ENCODE peak calls at places on chromosomes 2 and 18, in five cellular contexts. M, W, B, L and F are unnamed samples.

GRCh38 chr2:148552675-148553331 is 91.7 kb upstream of the EPC2 start:
- DNase-seq in M (no peak), W (peak; percentile 18), B (no peak), L (no peak), F (no peak)

GRCh38 chr2:176685908-176686307 is 416.7 kb downstream of the MTX2 start:
- DNase-seq in M (peak; percentile 48), W (no peak), B (no peak), L (no peak), F (no peak)

GRCh38 chr2:39068290-39068689 is 52.6 kb downstream of the SOS1 start:
- DNase-seq in M (no peak), W (no peak), B (no peak), L (no peak), F (no peak)

GRCh38 chr2:102166189-102166845 is 20.5 kb upstream of the IL1RL2 start:
- DNase-seq in M (peak; percentile 76), W (no peak), B (no peak), L (no peak), F (peak; percentile 44)

GRCh38 chr2:66888791-66889631 is 454.1 kb downstream of the MEIS1 start:
- DNase-seq in M (peak; percentile 73), W (no peak), B (no peak), L (no peak), F (no peak)

GRCh38 chr2:189552991-189553404 is 27.6 kb downstream of the SLC40A1 start:
- DNase-seq in M (no peak), W (no peak), B (no peak), L (no peak), F (peak; percentile 7)

GRCh38 chr2:95231723-95232122 is 24.4 kb downstream of the ZNF892 start:
- DNase-seq in M (peak; percentile 55), W (peak; percentile 3), B (peak; percentile 59), L (peak; percentile 46), F (peak; percentile 50)

GRCh38 chr18:69908838-69909237 is 38.8 kb downstream of the CD226 start:
- DNase-seq in M (no peak), W (no peak), B (no peak), L (no peak), F (no peak)

GRCh38 chr2:191222952-191223351 is 22.3 kb upstream of the MYO1B start:
- DNase-seq in M (no peak), W (no peak), B (no peak), L (no peak), F (no peak)

GRCh38 chr18:3313685-3314084 is 51.8 kb downstream of the MYL12B start:
- DNase-seq in M (no peak), W (no peak), B (no peak), L (no peak), F (no peak)

GRCh38 chr18:79394438-79395307 is 1.1 kb upstream of the NFATC1 start:
- DNase-seq in M (peak; percentile 64), W (no peak), B (no peak), L (no peak), F (no peak)

GRCh38 chr18:3821524-3821923 is 371.6 kb downstream of the TGIF1 start:
- DNase-seq in M (no peak), W (no peak), B (no peak), L (no peak), F (no peak)

GRCh38 chr2:16623046-16623445 is 42.6 kb downstream of the CYRIA start:
- DNase-seq in M (no peak), W (no peak), B (no peak), L (no peak), F (no peak)

GRCh38 chr2:106584304-106584954 is 97.3 kb downstream of the CD8B2 start:
- DNase-seq in M (no peak), W (no peak), B (no peak), L (no peak), F (no peak)

GRCh38 chr18:3037423-3037915 is 24.5 kb upstream of the LPIN2 start:
- DNase-seq in M (peak; percentile 76), W (no peak), B (peak; percentile 45), L (peak; percentile 40), F (peak; percentile 78)

GRCh38 chr18:74901347-74902169 is 303.9 kb downstream of the ZNF407 start:
- DNase-seq in M (no peak), W (no peak), B (no peak), L (no peak), F (no peak)

GRCh38 chr2:237765875-237766274 is 32.7 kb upstream of the RBM44 start:
- DNase-seq in M (no peak), W (no peak), B (no peak), L (no peak), F (no peak)

GRCh38 chr2:96118698-96119388 is 2.5 kb upstream of the ADRA2B start:
- DNase-seq in M (no peak), W (no peak), B (no peak), L (no peak), F (no peak)

GRCh38 chr2:215441560-215442391 is 5.9 kb upstream of the FN1 start:
- DNase-seq in M (no peak), W (no peak), B (no peak), L (no peak), F (no peak)

GRCh38 chr18:10927980-10928605 is 221.3 kb downstream of the PIEZO2 start:
- DNase-seq in M (no peak), W (no peak), B (no peak), L (no peak), F (no peak)

GRCh38 chr2:158487419-158487818 is 30.7 kb downstream of the PKP4 start:
- DNase-seq in M (no peak), W (no peak), B (no peak), L (no peak), F (no peak)

GRCh38 chr18:46161721-46162421 is 57.7 kb downstream of the HAUS1 start:
- DNase-seq in M (no peak), W (no peak), B (no peak), L (no peak), F (no peak)

GRCh38 chr2:218027426-218028188 is 24.8 kb upstream of the TNS1 start:
- DNase-seq in M (no peak), W (no peak), B (no peak), L (no peak), F (no peak)

GRCh38 chr2:238151628-238152235 is 7.0 kb upstream of the ERFE start:
- DNase-seq in M (no peak), W (no peak), B (no peak), L (no peak), F (no peak)

GRCh38 chr2:74181739-74182138 is 3.1 kb upstream of the MOB1A start:
- DNase-seq in M (no peak), W (no peak), B (peak; percentile 60), L (no peak), F (no peak)

GRCh38 chr18:73564073-73564472 is 583.6 kb downstream of the FBXO15 start:
- DNase-seq in M (peak; percentile 10), W (no peak), B (no peak), L (no peak), F (peak; percentile 91)

GRCh38 chr2:65485839-65486238 is 53.4 kb upstream of the SPRED2 start:
- DNase-seq in M (no peak), W (no peak), B (no peak), L (no peak), F (no peak)

GRCh38 chr2:112957511-112957910 is 20.3 kb upstream of the IL36G start:
- DNase-seq in M (no peak), W (no peak), B (no peak), L (no peak), F (no peak)

GRCh38 chr2:152542995-152543481 is 174.2 kb downstream of the PRPF40A start:
- DNase-seq in M (peak; percentile 75), W (no peak), B (no peak), L (no peak), F (no peak)

GRCh38 chr2:223093436-223093839 is 41.4 kb downstream of the KCNE4 start:
- DNase-seq in M (no peak), W (no peak), B (no peak), L (peak; percentile 66), F (no peak)

GRCh38 chr18:46353460-46353859 is 249.3 kb downstream of the HAUS1 start:
- DNase-seq in M (no peak), W (no peak), B (no peak), L (no peak), F (no peak)

GRCh38 chr18:26421503-26421902 is 126.8 kb downstream of the KCTD1 start:
- DNase-seq in M (no peak), W (no peak), B (no peak), L (no peak), F (no peak)

GRCh38 chr18:3008546-3008945 is 4.4 kb downstream of the LPIN2 start:
- DNase-seq in M (no peak), W (no peak), B (no peak), L (no peak), F (no peak)

GRCh38 chr2:56297671-56298070 is 113.9 kb downstream of the CCDC85A start:
- DNase-seq in M (no peak), W (no peak), B (no peak), L (no peak), F (no peak)

GRCh38 chr2:42270757-42271156 is 90.3 kb downstream of the COX7A2L start:
- DNase-seq in M (no peak), W (no peak), B (no peak), L (no peak), F (no peak)

DNA sequence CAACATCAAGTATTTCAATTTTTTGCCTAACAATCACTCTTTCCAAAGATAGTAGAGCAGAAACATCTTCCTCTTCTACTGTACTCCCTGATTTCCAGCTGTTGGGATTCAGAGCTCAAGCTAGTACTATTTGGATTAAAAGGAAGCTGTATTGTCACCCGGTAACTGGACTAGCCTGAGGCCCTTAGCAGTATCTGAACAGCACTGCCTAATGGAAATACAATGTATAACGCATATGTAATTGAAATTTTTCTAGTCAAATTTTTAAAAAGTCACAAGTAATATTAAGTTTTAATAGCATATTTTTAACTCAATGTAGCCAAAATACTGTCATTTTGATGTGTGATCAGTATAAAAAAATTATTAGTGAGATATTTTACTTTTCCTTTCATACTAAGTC is 86.1 kb downstream of the COX7A2L start:
- DNase-seq in M (no peak), W (no peak), B (no peak), L (no peak), F (no peak)
- TF ChIP-seq CTCF in M (no peak), W (no peak), B (no peak), L (no peak), F (no peak)

GRCh38 chr2:57453929-57454328 is 592.7 kb upstream of the VRK2 start:
- DNase-seq in M (no peak), W (no peak), B (no peak), L (no peak), F (no peak)
- TF ChIP-seq CTCF in M (no peak), W (no peak), B (no peak), L (no peak), F (no peak)

GRCh38 chr2:28753043-28753683 is 1.5 kb downstream of the PPP1CB start:
- DNase-seq in M (peak; percentile 89), W (peak; percentile 61), B (peak; percentile 20), L (peak; percentile 83), F (peak; percentile 66)
- TF ChIP-seq CTCF in M (peak; percentile 75), W (peak; percentile 74), B (peak; percentile 84), L (peak; percentile 30), F (peak; percentile 51)

GRCh38 chr2:134372611-134373131 is 118.8 kb downstream of the MGAT5 start:
- DNase-seq in M (peak; percentile 28), W (no peak), B (no peak), L (no peak), F (no peak)

GRCh38 chr2:134379722-134380121 is 125.8 kb downstream of the MGAT5 start:
- DNase-seq in M (no peak), W (no peak), B (no peak), L (no peak), F (no peak)

GRCh38 chr2:134377730-134378129 is 123.9 kb downstream of the MGAT5 start:
- DNase-seq in M (no peak), W (no peak), B (no peak), L (no peak), F (no peak)

GRCh38 chr2:134379293-134379692 is 125.4 kb downstream of the MGAT5 start:
- DNase-seq in M (no peak), W (no peak), B (no peak), L (no peak), F (no peak)

GRCh38 chr2:134375935-134376334 is 122.1 kb downstream of the MGAT5 start:
- DNase-seq in M (peak; percentile 53), W (no peak), B (no peak), L (peak; percentile 38), F (no peak)
- TF ChIP-seq CTCF in M (peak; percentile 45), W (no peak), B (peak; percentile 9), L (no peak), F (peak; percentile 12)